ENCODE peak calls at places on chromosome 1, in nine cellular contexts. Q is mammary epithelial cell, G is IMR-90, D is lower lobe of right lung, Z is AG10803, A is BE2C, V is breast epithelium, N is HCT116, M is fibroblast of the aortic adventitia. I is an unnamed sample.

GRCh38 chr1:90417139-90417538 is 300.0 kb downstream of the BARHL2 start:
- DNase-seq in Q (peak; percentile 56), G (no peak), D (no peak), Z (no peak), A (no peak), V (no peak), N (no peak), M (peak; percentile 21), I (no peak)

GRCh38 chr1:230286166-230286889 is 139.8 kb downstream of the PGBD5 start:
- DNase-seq in Q (no peak), G (no peak), D (peak; percentile 34), Z (no peak), A (peak; percentile 3), V (no peak), N (no peak), M (no peak), I (no peak)

GRCh38 chr1:14652840-14653239 is 54.4 kb downstream of the KAZN start:
- DNase-seq in Q (no peak), G (no peak), D (no peak), Z (no peak), A (no peak), V (no peak), N (no peak), M (no peak), I (no peak)

GRCh38 chr1:29249170-29249691 is 12.9 kb downstream of the PTPRU start:
- DNase-seq in Q (peak; percentile 46), G (peak; percentile 40), D (no peak), Z (peak; percentile 38), A (no peak), V (no peak), N (no peak), M (no peak), I (no peak)

GRCh38 chr1:107727866-107728265 is 237.1 kb downstream of the VAV3 start:
- DNase-seq in Q (no peak), G (no peak), D (no peak), Z (peak; percentile 24), A (peak; percentile 37), V (no peak), N (no peak), M (no peak), I (no peak)

GRCh38 chr1:78095618-78096416 is 50.1 kb downstream of the GIPC2 start:
- DNase-seq in Q (peak; percentile 79), G (peak; percentile 71), D (no peak), Z (peak; percentile 85), A (no peak), V (no peak), N (no peak), M (peak; percentile 47), I (peak; percentile 92)

GRCh38 chr1:162022626-162023025 is 1.0 kb downstream of the OLFML2B start:
- DNase-seq in Q (no peak), G (no peak), D (no peak), Z (peak; percentile 31), A (no peak), V (no peak), N (no peak), M (no peak), I (peak; percentile 27)

GRCh38 chr1:37807220-37807554 is 403 bp upstream of the C1orf122 start:
- DNase-seq in Q (no peak), G (no peak), D (no peak), Z (no peak), A (no peak), V (no peak), N (no peak), M (no peak), I (no peak)

GRCh38 chr1:24142546-24143431 is at the start of gene IL22RA1:
- DNase-seq in Q (peak; percentile 76), G (peak; percentile 19), D (no peak), Z (peak; percentile 14), A (no peak), V (peak; percentile 25), N (peak; percentile 34), M (peak; percentile 31), I (no peak)

GRCh38 chr1:222066539-222066938 is 324.6 kb upstream of the DUSP10 start:
- DNase-seq in Q (no peak), G (no peak), D (no peak), Z (no peak), A (no peak), V (no peak), N (no peak), M (no peak), I (no peak)

GRCh38 chr1:181089777-181090505 is 1.4 kb downstream of the IER5 start:
- DNase-seq in Q (peak; percentile 87), G (peak; percentile 65), D (peak; percentile 81), Z (peak; percentile 67), A (peak; percentile 68), V (peak; percentile 70), N (no peak), M (peak; percentile 69), I (no peak)

GRCh38 chr1:147598631-147599361 is 57.5 kb downstream of the BCL9 start:
- DNase-seq in Q (no peak), G (peak; percentile 15), D (peak; percentile 66), Z (no peak), A (peak; percentile 56), V (peak; percentile 30), N (no peak), M (no peak), I (peak; percentile 16)

GRCh38 chr1:76625887-76626286 is 241.4 kb upstream of the ST6GALNAC5 start:
- DNase-seq in Q (no peak), G (no peak), D (no peak), Z (no peak), A (no peak), V (no peak), N (no peak), M (no peak), I (no peak)

GRCh38 chr1:43309626-43310025 is 8.8 kb downstream of the TIE1 start:
- DNase-seq in Q (peak; percentile 40), G (peak; percentile 23), D (peak; percentile 39), Z (no peak), A (no peak), V (no peak), N (no peak), M (no peak), I (no peak)

GRCh38 chr1:228087771-228088251 is 5.3 kb downstream of the ARF1 start:
- DNase-seq in Q (peak; percentile 68), G (peak; percentile 65), D (peak; percentile 53), Z (peak; percentile 91), A (no peak), V (no peak), N (no peak), M (peak; percentile 93), I (peak; percentile 87)
- H3K4me3 ChIP-seq in Q (no peak overlapping the region), G (no peak overlapping the region), D (peak overlapping the region; percentile 1), Z (peak overlapping the region; percentile 50), A (no peak overlapping the region), V (peak overlapping the region; percentile 43), N (no peak overlapping the region), M (peak overlapping the region; percentile 56), I (no peak overlapping the region)

GRCh38 chr1:88608139-88608943 is 75.7 kb upstream of the PKN2 start:
- DNase-seq in Q (peak; percentile 28), G (peak; percentile 37), D (no peak), Z (peak; percentile 26), A (no peak), V (no peak), N (peak; percentile 32), M (peak; percentile 43), I (peak; percentile 38)
- TF ChIP-seq CTCF in Q (peak; percentile 76), G (peak; percentile 57), D (peak; percentile 41), Z (peak; percentile 77), A (peak; percentile 61), V (no peak), N (peak; percentile 69), M (peak; percentile 73), I (peak; percentile 77)

GRCh38 chr1:160789051-160789701 is 6.8 kb upstream of the LY9 start:
- DNase-seq in Q (no peak), G (no peak), D (no peak), Z (no peak), A (no peak), V (no peak), N (no peak), M (no peak), I (no peak)

GRCh38 chr1:160794396-160794795 is 1.6 kb upstream of the LY9 start:
- DNase-seq in Q (no peak), G (no peak), D (no peak), Z (no peak), A (no peak), V (no peak), N (no peak), M (no peak), I (no peak)

DNA sequence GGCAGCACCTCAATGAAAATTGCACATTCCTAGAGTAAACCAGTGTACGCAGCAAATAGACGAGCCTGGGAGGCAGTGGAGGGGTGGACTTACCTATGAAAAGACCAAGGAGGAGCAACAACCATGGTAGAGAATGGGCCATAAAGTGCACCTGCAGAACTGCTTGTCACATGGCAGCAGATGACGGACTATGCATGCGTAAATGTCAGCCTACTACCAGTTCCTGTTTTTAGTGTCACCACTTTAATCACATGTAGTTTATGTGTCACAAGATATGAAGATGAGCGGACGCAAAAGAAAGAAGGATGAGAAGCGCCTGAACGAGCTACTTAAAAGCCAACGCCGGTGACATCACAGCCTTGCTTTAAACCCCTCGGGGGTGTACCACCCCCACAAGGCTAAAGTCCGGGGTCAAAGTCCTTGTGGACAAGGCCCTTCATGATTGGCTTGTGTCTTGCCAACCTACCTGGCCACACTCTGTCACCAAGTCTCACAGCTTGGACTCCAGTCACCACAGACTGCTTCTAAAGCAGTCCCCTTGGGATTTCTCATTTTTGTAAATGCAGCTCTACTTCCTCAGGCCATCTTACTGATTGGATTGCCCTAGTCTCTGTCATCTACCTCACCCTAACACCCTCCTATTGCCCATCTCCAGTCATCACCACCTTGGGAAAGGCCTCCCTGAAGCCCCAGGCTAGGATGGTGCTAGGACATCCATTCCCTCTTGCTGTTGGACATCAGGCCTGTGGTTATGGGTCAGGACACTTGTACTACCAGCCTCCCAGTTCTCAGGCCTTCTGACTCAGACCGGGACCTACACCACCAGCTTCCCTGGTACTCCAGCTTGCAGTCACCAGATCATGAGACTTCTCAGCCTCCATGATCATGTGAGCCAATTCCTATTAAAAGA is 6.0 kb upstream of the LY9 start:
- DNase-seq in Q (no peak), G (no peak), D (no peak), Z (no peak), A (no peak), V (no peak), N (no peak), M (no peak), I (no peak)
- H3K4me3 ChIP-seq in Q (no peak overlapping the region), G (no peak overlapping the region), D (no peak overlapping the region), Z (no peak overlapping the region), A (no peak overlapping the region), V (no peak overlapping the region), N (no peak overlapping the region), M (no peak overlapping the region), I (no peak overlapping the region)

GRCh38 chr1:55381491-55381890 is 166.3 kb upstream of the USP24 start:
- DNase-seq in Q (no peak), G (no peak), D (no peak), Z (no peak), A (no peak), V (no peak), N (no peak), M (no peak), I (no peak)

GRCh38 chr1:55380313-55380970 is 165.3 kb upstream of the USP24 start:
- DNase-seq in Q (no peak), G (peak; percentile 23), D (no peak), Z (no peak), A (no peak), V (no peak), N (no peak), M (peak; percentile 26), I (no peak)

GRCh38 chr1:55376894-55377293 is 161.7 kb upstream of the USP24 start:
- DNase-seq in Q (no peak), G (no peak), D (no peak), Z (no peak), A (no peak), V (no peak), N (no peak), M (no peak), I (no peak)

GRCh38 chr1:55375617-55376258 is 160.6 kb upstream of the USP24 start:
- DNase-seq in Q (peak; percentile 4), G (peak; percentile 47), D (no peak), Z (peak; percentile 52), A (peak; percentile 30), V (no peak), N (peak; percentile 22), M (peak; percentile 79), I (peak; percentile 70)

GRCh38 chr1:55378582-55378981 is 163.4 kb upstream of the USP24 start:
- DNase-seq in Q (no peak), G (peak; percentile 64), D (no peak), Z (peak; percentile 30), A (peak; percentile 12), V (peak; percentile 65), N (peak; percentile 38), M (peak; percentile 47), I (peak; percentile 61)
- TF ChIP-seq CTCF in Q (peak; percentile 68), G (peak; percentile 71), D (peak; percentile 48), Z (peak; percentile 61), A (peak; percentile 29), V (no peak), N (peak; percentile 83), M (peak; percentile 55), I (peak; percentile 84)

I was measured in fibroblast of mammary gland.